ENCODE peak calls at places on chromosomes 2 and 18, in five cellular contexts. K is NK-92 treated with Interleukin-12 subunit alpha and Interleukin-12 subunit beta, amount 100 ng/mL, for 24 hours; I is tibial nerve; Q is activated naive CD4-positive, alpha-beta T cell; S is ELR. G is an unnamed sample.

GRCh38 chr2:34545486-34546136 is 946.5 kb upstream of the FAM98A start:
- DNase-seq in K (no peak), Q (no peak), S (no peak), I (no peak), G (no peak)

GRCh38 chr2:104820126-104820525 is 33.8 kb upstream of the POU3F3 start:
- DNase-seq in K (no peak), S (no peak), I (no peak), Q (no peak), G (no peak)

GRCh38 chr2:88753833-88754584 is 62.5 kb downstream of the RPIA start:
- DNase-seq in I (no peak), K (peak), S (no peak), Q (no peak), G (no peak)

GRCh38 chr2:48356701-48357322 is 173.1 kb upstream of the STON1 start:
- DNase-seq in Q (no peak), S (no peak), I (no peak), K (no peak), G (no peak)

GRCh38 chr2:240443891-240444301 is 8.4 kb downstream of the GPC1 start:
- DNase-seq in Q (no peak), S (peak), K (no peak), I (no peak), G (no peak)

GRCh38 chr2:201130524-201131186 is 14.7 kb downstream of the CFLAR start:
- DNase-seq in I (no peak), Q (no peak), S (peak), K (no peak), G (no peak)

GRCh38 chr2:111633643-111634042 is 250.3 kb downstream of the ANAPC1 start:
- DNase-seq in I (no peak), Q (no peak), S (no peak), K (no peak), G (no peak)

GRCh38 chr2:28552045-28552823 is 56.4 kb downstream of the PLB1 start:
- DNase-seq in K (no peak), I (no peak), S (peak), Q (no peak), G (no peak)

GRCh38 chr18:37251679-37252078 is 313.9 kb downstream of the CELF4 start:
- DNase-seq in Q (no peak), K (no peak), I (no peak), S (no peak), G (no peak)

GRCh38 chr2:39837856-39838453 is 58.9 kb upstream of the THUMPD2 start:
- DNase-seq in Q (no peak), K (peak), I (no peak), S (peak), G (no peak)

GRCh38 chr2:200944467-200945394 is 18.7 kb downstream of the ORC2 start:
- DNase-seq in K (peak), I (no peak), Q (no peak), S (peak), G (no peak)

GRCh38 chr2:64267699-64268098 is 123.5 kb upstream of the PELI1 start:
- DNase-seq in I (no peak), S (no peak), K (no peak), Q (no peak), G (no peak)

GRCh38 chr18:8229786-8230185 is 379.5 kb upstream of the RAB12 start:
- DNase-seq in S (peak), Q (no peak), I (no peak), K (no peak), G (no peak)

GRCh38 chr18:11847811-11848210 is 3.4 kb upstream of the CHMP1B start:
- DNase-seq in K (no peak), Q (no peak), S (no peak), I (no peak), G (no peak)

GRCh38 chr2:8315766-8316165 is 366.1 kb upstream of the ID2 start:
- DNase-seq in I (no peak), S (no peak), Q (no peak), K (no peak), G (no peak)

GRCh38 chr2:233448220-233448559 is 93.9 kb downstream of the DGKD start:
- DNase-seq in Q (no peak), S (peak), I (no peak), K (no peak), G (no peak)

GRCh38 chr2:161370981-161371380 is 45.1 kb upstream of the TBR1 start:
- DNase-seq in K (no peak), I (no peak), S (no peak), Q (no peak), G (no peak)

GRCh38 chr2:168661404-168661869 is 141.0 kb upstream of the NOSTRIN start:
- DNase-seq in S (no peak), Q (no peak), K (no peak), I (no peak), G (no peak)

GRCh38 chr2:53933329-53933728 is 37.5 kb downstream of the PSME4 start:
- DNase-seq in Q (no peak), K (no peak), S (no peak), I (no peak), G (no peak)

GRCh38 chr2:226483143-226483542 is 316.5 kb downstream of the IRS1 start:
- DNase-seq in I (no peak), Q (no peak), S (no peak), K (no peak), G (no peak)